ENCODE peak calls at places on chromosomes 4 and X, in five cellular contexts. M, X, Y, H and S are unnamed samples. For H3K9me3, the result is how much of the 10 kb centered on the place peaks cover.

GRCh38 chrX:79138658-79139241 is 5.7 kb upstream of the GPR174 start:
- DNase-seq in H (no peak), M (no peak), X (no peak), Y (no peak), S (no peak)

GRCh38 chr4:80143305-80143679 is 54.0 kb upstream of the PRDM8 start:
- DNase-seq in H (no peak), Y (no peak), X (no peak), M (no peak), S (no peak)

GRCh38 chr4:145887241-145887964 is 51.2 kb downstream of the ZNF827 start:
- DNase-seq in H (peak), X (no peak), Y (no peak), M (peak), S (no peak)

GRCh38 chrX:45849261-45849660 is 648.6 kb upstream of the DIPK2B start:
- DNase-seq in X (no peak), H (peak), Y (peak), M (no peak), S (no peak)

GRCh38 chr4:10295326-10295725 is 161.9 kb downstream of the ZNF518B start:
- DNase-seq in X (no peak), Y (no peak), H (no peak), M (no peak), S (no peak)

GRCh38 chr4:76539979-76540378 is 105.0 kb downstream of the SHROOM3 start:
- DNase-seq in X (no peak), Y (no peak), H (no peak), M (no peak), S (no peak)

GRCh38 chr4:78222575-78223186 is 165.6 kb downstream of the FRAS1 start:
- DNase-seq in X (no peak), H (no peak), M (no peak), Y (no peak), S (no peak)

GRCh38 chrX:71923516-71923915 is 12.9 kb downstream of the NHSL2 start:
- DNase-seq in M (no peak), H (peak), X (no peak), Y (no peak), S (no peak)

GRCh38 chr4:65096630-65097029 is 573.7 kb downstream of the EPHA5 start:
- DNase-seq in H (no peak), X (no peak), Y (no peak), M (no peak), S (no peak)

GRCh38 chrX:123959281-123960063 is 2.0 kb upstream of the STAG2 start:
- DNase-seq in H (peak), X (peak), Y (peak), M (peak), S (no peak)

GRCh38 chrX:39759526-39760224 is 338.1 kb downstream of the BCOR start:
- DNase-seq in H (peak), M (peak), X (peak), Y (peak), S (no peak)

GRCh38 chrX:154097003-154097596 is 417 bp downstream of the MECP2 start:
- DNase-seq in X (peak), Y (peak), H (peak), M (peak), S (peak)

GRCh38 chr4:21656832-21657231 is 291.7 kb downstream of the KCNIP4 start:
- DNase-seq in M (no peak), Y (no peak), X (no peak), H (peak), S (no peak)

GRCh38 chrX:87900320-87900908 is 382.8 kb downstream of the KLHL4 start:
- DNase-seq in Y (no peak), H (no peak), X (no peak), M (no peak), S (no peak)

GRCh38 chr4:94665500-94666398 is 92.0 kb upstream of the BMPR1B start:
- DNase-seq in Y (peak), M (no peak), X (no peak), H (no peak), S (no peak)

GRCh38 chrX:124212622-124213021 is 119.8 kb upstream of the TEX13D start:
- DNase-seq in X (no peak), Y (no peak), H (no peak), M (no peak), S (no peak)

GRCh38 chr4:28391877-28392276 is 1531.2 kb downstream of the STIM2 start:
- DNase-seq in M (no peak), X (no peak), Y (no peak), H (no peak), S (no peak)

GRCh38 chr4:43693876-43694275 is 754.7 kb downstream of the KCTD8 start:
- DNase-seq in Y (no peak), H (no peak), X (no peak), M (no peak), S (no peak)
- H3K27ac ChIP-seq in Y (no peak), H (no peak), X (no peak), M (no peak), S (no peak)

GRCh38 chr4:174526731-174527130 is 4.4 kb upstream of the HPGD start:
- DNase-seq in X (no peak), H (no peak), M (no peak), Y (no peak), S (no peak)
- H3K4me3 ChIP-seq in X (no peak), H (no peak), M (no peak), Y (no peak), S (no peak)

GRCh38 chr4:29708473-29708872 is 1011.7 kb upstream of the PCDH7 start:
- DNase-seq in X (no peak), M (no peak), Y (no peak), H (peak), S (no peak)

GRCh38 chr4:29710519-29710918 is 1009.6 kb upstream of the PCDH7 start:
- DNase-seq in M (no peak), H (no peak), X (no peak), Y (no peak), S (no peak)

GRCh38 chr4:29711226-29711625 is 1008.9 kb upstream of the PCDH7 start:
- DNase-seq in H (peak), X (no peak), Y (no peak), M (no peak), S (no peak)
- H3K9me3 ChIP-seq in H (under half), X (under half), Y (under half), M (under half), S (under half)

GRCh38 chr4:74793757-74794340 is 474 bp downstream of the BTC start:
- DNase-seq in H (peak), Y (peak), X (peak), M (peak), S (no peak)
- H3K27ac ChIP-seq in H (no peak), Y (peak), X (peak), M (no peak), S (no peak)